ENCODE peak calls at places on chromosome 12, in five cellular contexts. O is astrocyte, V is PC-3, G is GM23248, L is mammary epithelial cell. S is an unnamed sample. For H3K9me3, the result is how much of the 10 kb centered on the place peaks cover.

GRCh38 chr12:116532428-116532827 is 26.8 kb upstream of the MAP1LC3B2 start:
- DNase-seq in O (no peak), V (no peak), G (no peak), L (no peak), S (no peak)

GRCh38 chr12:7403466-7403865 is 40.5 kb downstream of the CD163L1 start:
- DNase-seq in O (no peak), V (no peak), G (peak), L (no peak), S (no peak)

GRCh38 chr12:3492868-3493224 is 1.8 kb downstream of the PRMT8 start:
- DNase-seq in O (no peak), V (no peak), G (no peak), L (no peak), S (no peak)

GRCh38 chr12:14313379-14313778 is 52.1 kb upstream of the ATF7IP start:
- DNase-seq in O (no peak), V (no peak), G (peak), L (peak), S (no peak)

GRCh38 chr12:39440781-39441180 is 2.1 kb downstream of the KIF21A start:
- DNase-seq in O (no peak), V (no peak), G (no peak), L (no peak), S (no peak)

GRCh38 chr12:89353188-89353822 is 1.0 kb upstream of the DUSP6 start:
- DNase-seq in O (peak), V (peak), G (peak), L (no peak), S (peak)

GRCh38 chr12:120821878-120822277 is 82.3 kb downstream of the SPPL3 start:
- DNase-seq in O (no peak), V (no peak), G (no peak), L (no peak), S (no peak)

GRCh38 chr12:5392961-5393360 is 38.9 kb upstream of the NTF3 start:
- DNase-seq in O (no peak), V (no peak), G (no peak), L (no peak), S (no peak)

GRCh38 chr12:8648598-8649205 is 13.9 kb downstream of the MFAP5 start:
- DNase-seq in O (no peak), V (no peak), G (no peak), L (no peak), S (no peak)

GRCh38 chr12:20555015-20555414 is 140.1 kb upstream of the SLCO1C1 start:
- DNase-seq in O (no peak), V (no peak), G (no peak), L (no peak), S (no peak)

GRCh38 chr12:124024263-124024678 is 51.3 kb downstream of the ZNF664 start:
- DNase-seq in O (no peak), V (peak), G (peak), L (peak), S (no peak)

GRCh38 chr12:68270358-68270757 is 17.0 kb upstream of the IL22 start:
- DNase-seq in O (no peak), V (no peak), G (no peak), L (no peak), S (no peak)

GRCh38 chr12:7092986-7093460 is 778 bp upstream of the C1R start:
- DNase-seq in O (no peak), V (no peak), G (no peak), L (no peak), S (no peak)

GRCh38 chr12:43676183-43676813 is 82.3 kb downstream of the PUS7L start:
- DNase-seq in O (no peak), V (peak), G (peak), L (peak), S (peak)

GRCh38 chr12:16563519-16563918 is 42.4 kb downstream of the LMO3 start:
- DNase-seq in O (no peak), V (no peak), G (no peak), L (no peak), S (no peak)

GRCh38 chr12:26036877-26037276 is 78.4 kb downstream of the RASSF8 start:
- DNase-seq in O (no peak), V (no peak), G (no peak), L (no peak), S (no peak)

GRCh38 chr12:12467701-12468218 is 94.9 kb downstream of the DUSP16 start:
- DNase-seq in O (peak), V (no peak), G (no peak), L (no peak), S (no peak)

GRCh38 chr12:93415723-93416464 is 25.9 kb downstream of the UBE2N start:
- DNase-seq in O (peak), V (no peak), G (peak), L (no peak), S (no peak)

GRCh38 chr12:29741342-29742241 is 42.1 kb downstream of the TMTC1 start:
- DNase-seq in O (peak), V (no peak), G (peak), L (peak), S (peak)

GRCh38 chr12:62711626-62712305 is 223.2 kb downstream of the PPM1H start:
- DNase-seq in O (peak), V (no peak), G (no peak), L (no peak), S (no peak)

GRCh38 chr12:15581006-15581405 is 208.2 kb downstream of the EPS8 start:
- DNase-seq in O (no peak), V (no peak), G (no peak), L (no peak), S (no peak)

GRCh38 chr12:111841236-111841749 is 735 bp upstream of the MAPKAPK5 start:
- DNase-seq in O (no peak), V (peak), G (peak), L (no peak), S (no peak)

GRCh38 chr12:114697741-114698565 is 14.0 kb upstream of the TBX3 start:
- DNase-seq in O (no peak), V (no peak), G (peak), L (no peak), S (peak)

GRCh38 chr12:108308432-108308831 is 30.7 kb downstream of the CMKLR1 start:
- DNase-seq in O (peak), V (no peak), G (peak), L (no peak), S (no peak)

GRCh38 chr12:19171731-19172130 is 42.2 kb downstream of the PLEKHA5 start:
- DNase-seq in O (no peak), V (peak), G (no peak), L (peak), S (no peak)

GRCh38 chr12:46506198-46506597 is 133.6 kb upstream of the SLC38A2 start:
- DNase-seq in O (no peak), V (no peak), G (no peak), L (no peak), S (no peak)

GRCh38 chr12:24780969-24781368 is 167.9 kb downstream of the BCAT1 start:
- DNase-seq in O (no peak), V (peak), G (peak), L (peak), S (peak)

GRCh38 chr12:127487031-127487430 is 779.9 kb upstream of the TMEM132C start:
- DNase-seq in O (peak), V (peak), G (no peak), L (no peak), S (no peak)

GRCh38 chr12:109156036-109156435 is 39.6 kb downstream of the ACACB start:
- DNase-seq in O (no peak), V (no peak), G (no peak), L (no peak), S (no peak)

GRCh38 chr12:105166736-105167135 is 59.2 kb downstream of the WASHC4 start:
- DNase-seq in O (no peak), V (no peak), G (peak), L (no peak), S (no peak)

GRCh38 chr12:31752450-31752849 is 23.6 kb upstream of the AMN1 start:
- DNase-seq in O (no peak), V (no peak), G (no peak), L (no peak), S (peak)

DNA sequence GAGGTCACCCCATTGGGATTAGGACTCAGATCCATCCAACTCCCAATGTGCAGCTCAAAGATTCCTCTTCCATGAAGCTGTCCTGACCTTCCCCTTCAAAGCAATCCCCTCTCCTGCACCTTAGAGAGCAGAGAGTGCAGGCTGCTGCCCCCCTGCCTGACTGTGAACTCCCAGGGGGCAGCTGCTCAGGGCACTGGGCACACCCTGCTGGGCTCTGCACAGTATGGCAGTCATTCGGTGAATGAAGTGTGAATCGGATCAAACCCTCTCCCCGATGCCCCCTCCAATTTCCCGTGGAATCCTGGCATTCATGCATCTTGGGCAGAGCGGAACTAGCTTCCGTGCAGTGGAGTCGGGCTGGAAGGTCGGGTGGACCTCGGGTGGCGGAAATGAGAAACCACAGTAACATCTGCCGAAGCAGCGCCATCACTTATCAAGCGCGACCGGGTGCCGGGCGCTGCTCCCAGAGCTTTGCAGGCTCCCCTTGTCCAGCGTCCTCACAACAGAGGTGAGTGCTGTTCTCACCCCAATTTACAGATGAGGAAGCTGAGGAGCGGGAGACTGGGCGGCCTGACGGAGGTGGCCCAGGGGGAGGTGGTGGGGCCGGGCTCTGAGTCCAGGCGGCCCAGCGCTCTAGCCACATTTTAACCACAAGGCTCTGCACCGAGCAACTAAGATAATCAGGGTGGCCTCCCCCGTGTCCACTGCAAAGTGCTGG is 14.7 kb downstream of the GALNT9 start:
- DNase-seq in O (no peak), V (no peak), G (no peak), L (no peak), S (no peak)
- H3K9me3 ChIP-seq in O (under half), V (under half), G (under half), L (under half), S (under half)

GRCh38 chr12:80936642-80937390 is 918 bp downstream of the LIN7A start:
- DNase-seq in O (peak), V (peak), G (peak), L (peak), S (peak)

GRCh38 chr12:80936353-80936641 is 1.4 kb downstream of the LIN7A start:
- DNase-seq in O (no peak), V (no peak), G (no peak), L (no peak), S (peak)

GRCh38 chr12:80937391-80938238 is at the start of gene LIN7A:
- DNase-seq in O (peak), V (no peak), G (peak), L (peak), S (peak)

GRCh38 chr12:80939231-80939950 is 1.7 kb upstream of the LIN7A start:
- DNase-seq in O (no peak), V (no peak), G (no peak), L (no peak), S (peak)

GRCh38 chr12:80938397-80938796 is 663 bp upstream of the LIN7A start:
- DNase-seq in O (no peak), V (no peak), G (no peak), L (no peak), S (no peak)
- H3K4me3 ChIP-seq in O (no peak), V (no peak), G (no peak), L (no peak), S (peak)

GRCh38 chr12:130932061-130932650 is 21.6 kb upstream of the ADGRD1 start:
- DNase-seq in O (no peak), V (no peak), G (peak), L (no peak), S (no peak)

GRCh38 chr12:130929363-130929762 is 24.3 kb upstream of the ADGRD1 start:
- DNase-seq in O (no peak), V (no peak), G (no peak), L (no peak), S (no peak)

GRCh38 chr12:130934753-130935152 is 19.0 kb upstream of the ADGRD1 start:
- DNase-seq in O (no peak), V (no peak), G (no peak), L (no peak), S (no peak)

GRCh38 chr12:130936566-130936965 is 17.1 kb upstream of the ADGRD1 start:
- DNase-seq in O (no peak), V (no peak), G (no peak), L (no peak), S (no peak)

GRCh38 chr12:130933269-130933995 is 20.3 kb upstream of the ADGRD1 start:
- DNase-seq in O (no peak), V (no peak), G (no peak), L (no peak), S (peak)
- TF ChIP-seq EZH2 in O (no peak), V (no peak), G (no peak), L (no peak), S (no peak)

DNA sequence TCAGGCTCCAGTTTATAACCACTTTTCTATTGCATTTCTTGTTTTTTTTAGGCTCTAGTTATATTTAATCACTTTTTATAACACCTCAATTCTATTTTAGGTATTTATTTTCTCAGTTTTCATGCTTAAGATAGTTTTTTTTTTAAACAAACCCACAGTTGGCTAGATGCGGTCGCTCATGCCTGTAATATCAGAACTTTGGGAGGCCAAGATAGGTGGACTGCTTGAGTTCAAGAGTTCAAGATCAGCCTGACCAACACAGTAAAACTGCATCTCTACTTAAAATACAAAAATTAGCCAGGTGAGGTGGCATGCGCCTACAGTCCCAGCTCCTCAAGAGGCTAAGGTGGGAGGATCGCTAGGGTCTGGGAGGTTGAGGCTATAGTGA is 93.0 kb downstream of the PPP1R12A start:
- DNase-seq in O (no peak), V (no peak), G (no peak), L (no peak), S (no peak)
- H3K9me3 ChIP-seq in O (under half), V (under half), G (under half), L (under half), S (under half)

DNA sequence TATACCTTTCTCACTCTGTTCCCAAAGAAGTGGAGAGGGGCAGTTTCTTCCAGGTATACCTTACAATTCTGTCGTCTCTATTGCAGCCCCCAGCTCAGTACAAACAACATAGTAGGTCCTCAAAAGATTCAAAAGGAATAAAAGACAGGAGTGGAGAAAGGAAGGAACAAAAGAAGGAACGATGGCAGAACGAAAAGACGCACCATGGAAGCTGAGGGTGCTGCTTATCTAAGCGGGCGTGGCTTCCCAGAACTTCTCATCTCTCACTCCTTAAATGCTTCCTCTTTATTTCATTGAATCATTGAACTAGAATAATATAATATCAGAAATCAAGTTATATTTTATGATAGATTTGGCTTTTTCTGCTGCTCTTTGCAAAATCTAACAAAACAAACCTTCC is 13.7 kb upstream of the LTA4H start:
- DNase-seq in O (no peak), V (no peak), G (no peak), L (no peak), S (no peak)
- H3K4me3 ChIP-seq in O (no peak), V (peak), G (no peak), L (no peak), S (no peak)

GRCh38 chr12:122422769-122423257 is 344 bp upstream of the CLIP1 start:
- DNase-seq in O (peak), V (peak), G (peak), L (peak), S (peak)
- TF ChIP-seq EZH2 in O (no peak), V (no peak), G (no peak), L (no peak), S (no peak)

S was measured in A673.